ENCODE peak calls at places on chromosomes 1 and 21, in six cellular contexts. One of them, this sample, is unnamed.

GRCh38 chr1:225508538-225509375 is 80.9 kb upstream of the LBR start:
- DNase-seq in mucosa of gallbladder: peak
- DNase-seq in memory B cell: no peak
- DNase-seq in activated CD8-positive, alpha-beta memory T cell treated with anti-CD3 and anti-CD28 coated beads, Interleukin-2, amount 50 U/mL, for 48 hours: no peak
- DNase-seq in C1 segment of cervical spinal cord: no peak
- DNase-seq in stimulated activated naive CD4-positive, alpha-beta T cell: no peak
- DNase-seq in this sample: no peak

GRCh38 chr1:24186711-24186992 is 437 bp downstream of the IFNLR1 start:
- DNase-seq in mucosa of gallbladder: no peak
- DNase-seq in memory B cell: no peak
- DNase-seq in activated CD8-positive, alpha-beta memory T cell treated with anti-CD3 and anti-CD28 coated beads, Interleukin-2, amount 50 U/mL, for 48 hours: no peak
- DNase-seq in C1 segment of cervical spinal cord: no peak
- DNase-seq in stimulated activated naive CD4-positive, alpha-beta T cell: no peak
- DNase-seq in this sample: no peak

GRCh38 chr1:171841931-171842723 is 829 bp downstream of the DNM3 start:
- DNase-seq in mucosa of gallbladder: no peak
- DNase-seq in memory B cell: peak
- DNase-seq in activated CD8-positive, alpha-beta memory T cell treated with anti-CD3 and anti-CD28 coated beads, Interleukin-2, amount 50 U/mL, for 48 hours: no peak
- DNase-seq in C1 segment of cervical spinal cord: no peak
- DNase-seq in stimulated activated naive CD4-positive, alpha-beta T cell: peak
- DNase-seq in this sample: peak

GRCh38 chr1:161250829-161251228 is 7.7 kb upstream of the PCP4L1 start:
- DNase-seq in mucosa of gallbladder: no peak
- DNase-seq in memory B cell: no peak
- DNase-seq in activated CD8-positive, alpha-beta memory T cell treated with anti-CD3 and anti-CD28 coated beads, Interleukin-2, amount 50 U/mL, for 48 hours: no peak
- DNase-seq in C1 segment of cervical spinal cord: no peak
- DNase-seq in stimulated activated naive CD4-positive, alpha-beta T cell: no peak
- DNase-seq in this sample: no peak

GRCh38 chr1:57489342-57490036 is 65.6 kb upstream of the DAB1 start:
- DNase-seq in mucosa of gallbladder: no peak
- DNase-seq in memory B cell: no peak
- DNase-seq in activated CD8-positive, alpha-beta memory T cell treated with anti-CD3 and anti-CD28 coated beads, Interleukin-2, amount 50 U/mL, for 48 hours: no peak
- DNase-seq in C1 segment of cervical spinal cord: no peak
- DNase-seq in stimulated activated naive CD4-positive, alpha-beta T cell: no peak
- DNase-seq in this sample: no peak

GRCh38 chr21:36478207-36478701 is 1.7 kb downstream of the CLDN14 start:
- DNase-seq in mucosa of gallbladder: peak
- DNase-seq in memory B cell: no peak
- DNase-seq in activated CD8-positive, alpha-beta memory T cell treated with anti-CD3 and anti-CD28 coated beads, Interleukin-2, amount 50 U/mL, for 48 hours: peak
- DNase-seq in C1 segment of cervical spinal cord: no peak
- DNase-seq in stimulated activated naive CD4-positive, alpha-beta T cell: no peak
- DNase-seq in this sample: no peak

GRCh38 chr1:43315963-43316737 is 15.4 kb downstream of the TIE1 start:
- DNase-seq in mucosa of gallbladder: no peak
- DNase-seq in memory B cell: no peak
- DNase-seq in activated CD8-positive, alpha-beta memory T cell treated with anti-CD3 and anti-CD28 coated beads, Interleukin-2, amount 50 U/mL, for 48 hours: no peak
- DNase-seq in C1 segment of cervical spinal cord: no peak
- DNase-seq in stimulated activated naive CD4-positive, alpha-beta T cell: no peak
- DNase-seq in this sample: no peak

GRCh38 chr1:30888391-30888790 is 20.2 kb downstream of the SDC3 start:
- DNase-seq in mucosa of gallbladder: peak
- DNase-seq in memory B cell: no peak
- DNase-seq in activated CD8-positive, alpha-beta memory T cell treated with anti-CD3 and anti-CD28 coated beads, Interleukin-2, amount 50 U/mL, for 48 hours: no peak
- DNase-seq in C1 segment of cervical spinal cord: no peak
- DNase-seq in stimulated activated naive CD4-positive, alpha-beta T cell: no peak
- DNase-seq in this sample: no peak

This sample was measured in GM13976.